ENCODE peak calls at places on chromosomes 1 and 21, in nine cellular contexts. One of them, this sample, is unnamed.
A peak's percentile ranks its signal among the peaks of the same experiment; 100 is the strongest.

GRCh38 chr1:102661481-102661880 is 446.8 kb downstream of the COL11A1 start:
- DNase-seq in OCI-LY7: no peak
- DNase-seq in IMR-90: no peak
- DNase-seq in psoas muscle: no peak
- DNase-seq in lung: no peak
- DNase-seq in WERI-Rb-1: no peak
- DNase-seq in fibroblast of the aortic adventitia: no peak
- DNase-seq in suprapubic skin: no peak
- DNase-seq in dorsolateral prefrontal cortex: no peak
- DNase-seq in this sample: no peak

GRCh38 chr1:54314691-54315455 is 91.3 kb downstream of the SSBP3 start:
- DNase-seq in OCI-LY7: no peak
- DNase-seq in IMR-90: no peak
- DNase-seq in psoas muscle: peak; percentile 50
- DNase-seq in lung: peak; percentile 58
- DNase-seq in WERI-Rb-1: peak; percentile 87
- DNase-seq in fibroblast of the aortic adventitia: no peak
- DNase-seq in suprapubic skin: no peak
- DNase-seq in dorsolateral prefrontal cortex: peak; percentile 53
- DNase-seq in this sample: no peak

GRCh38 chr1:19643602-19644419 is at the start of gene NBL1:
- DNase-seq in OCI-LY7: no peak
- DNase-seq in IMR-90: peak; percentile 54
- DNase-seq in psoas muscle: peak; percentile 80
- DNase-seq in lung: no peak
- DNase-seq in WERI-Rb-1: peak; percentile 62
- DNase-seq in fibroblast of the aortic adventitia: peak; percentile 64
- DNase-seq in suprapubic skin: no peak
- DNase-seq in dorsolateral prefrontal cortex: peak; percentile 55
- DNase-seq in this sample: peak; percentile 63

GRCh38 chr21:15809818-15810217 is 80.0 kb downstream of the USP25 start:
- DNase-seq in OCI-LY7: no peak
- DNase-seq in IMR-90: peak; percentile 78
- DNase-seq in psoas muscle: peak; percentile 57
- DNase-seq in lung: no peak
- DNase-seq in WERI-Rb-1: no peak
- DNase-seq in fibroblast of the aortic adventitia: peak; percentile 8
- DNase-seq in suprapubic skin: no peak
- DNase-seq in dorsolateral prefrontal cortex: no peak
- DNase-seq in this sample: no peak

GRCh38 chr1:157580179-157580827 is 17.6 kb downstream of the FCRL4 start:
- DNase-seq in OCI-LY7: peak; percentile 86
- DNase-seq in IMR-90: peak; percentile 57
- DNase-seq in psoas muscle: no peak
- DNase-seq in lung: peak; percentile 35
- DNase-seq in WERI-Rb-1: peak; percentile 76
- DNase-seq in fibroblast of the aortic adventitia: peak; percentile 69
- DNase-seq in suprapubic skin: no peak
- DNase-seq in dorsolateral prefrontal cortex: peak; percentile 6
- DNase-seq in this sample: peak; percentile 53

GRCh38 chr1:226881515-226882185 is 11.2 kb downstream of the PSEN2 start:
- DNase-seq in OCI-LY7: no peak
- DNase-seq in IMR-90: no peak
- DNase-seq in psoas muscle: no peak
- DNase-seq in lung: no peak
- DNase-seq in WERI-Rb-1: no peak
- DNase-seq in fibroblast of the aortic adventitia: no peak
- DNase-seq in suprapubic skin: no peak
- DNase-seq in dorsolateral prefrontal cortex: no peak
- DNase-seq in this sample: no peak

GRCh38 chr1:182120411-182121258 is 59.1 kb upstream of the ZNF648 start:
- DNase-seq in OCI-LY7: no peak
- DNase-seq in IMR-90: no peak
- DNase-seq in psoas muscle: no peak
- DNase-seq in lung: peak; percentile 36
- DNase-seq in WERI-Rb-1: no peak
- DNase-seq in fibroblast of the aortic adventitia: no peak
- DNase-seq in suprapubic skin: no peak
- DNase-seq in dorsolateral prefrontal cortex: peak; percentile 48
- DNase-seq in this sample: peak; percentile 22

GRCh38 chr21:46184625-46185555 is 631 bp upstream of the SPATC1L start:
- DNase-seq in OCI-LY7: peak; percentile 52
- DNase-seq in IMR-90: peak; percentile 75
- DNase-seq in psoas muscle: peak; percentile 89
- DNase-seq in lung: peak; percentile 84
- DNase-seq in WERI-Rb-1: peak; percentile 95
- DNase-seq in fibroblast of the aortic adventitia: peak; percentile 90
- DNase-seq in suprapubic skin: peak; percentile 93
- DNase-seq in dorsolateral prefrontal cortex: peak; percentile 73
- DNase-seq in this sample: peak; percentile 85

GRCh38 chr1:116664366-116664983 is 3.1 kb downstream of the IGSF3 start:
- DNase-seq in OCI-LY7: no peak
- DNase-seq in IMR-90: no peak
- DNase-seq in psoas muscle: no peak
- DNase-seq in lung: no peak
- DNase-seq in WERI-Rb-1: no peak
- DNase-seq in fibroblast of the aortic adventitia: no peak
- DNase-seq in suprapubic skin: no peak
- DNase-seq in dorsolateral prefrontal cortex: no peak
- DNase-seq in this sample: no peak

DNA sequence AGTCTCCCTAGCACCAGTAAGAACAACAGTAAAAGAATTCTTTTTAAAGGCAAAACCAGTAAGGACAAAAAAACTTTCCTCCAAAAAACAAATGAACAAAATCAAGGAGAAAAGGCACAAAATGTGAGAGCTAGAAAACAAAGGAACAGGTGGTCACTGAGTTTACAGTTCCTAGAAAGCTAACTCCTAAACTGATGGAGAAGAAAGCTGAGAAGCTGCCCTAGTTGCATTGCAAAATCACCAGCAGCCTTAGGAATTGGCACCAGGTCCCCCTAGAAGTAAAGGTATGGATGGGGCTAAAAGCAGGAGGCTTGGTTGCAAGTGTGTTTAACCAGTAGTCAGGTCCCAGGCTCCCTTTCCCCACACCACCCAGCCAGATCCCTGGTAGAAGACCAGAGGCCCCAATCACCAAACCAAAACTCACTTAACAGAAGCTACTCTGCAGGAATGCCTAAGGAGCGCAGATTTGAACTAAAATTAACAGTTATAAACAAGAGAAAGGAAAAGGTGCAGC is 47.6 kb downstream of the RAB3GAP2 start:
- DNase-seq in OCI-LY7: no peak
- DNase-seq in IMR-90: no peak
- DNase-seq in psoas muscle: no peak
- DNase-seq in lung: no peak
- DNase-seq in WERI-Rb-1: no peak
- DNase-seq in fibroblast of the aortic adventitia: no peak
- DNase-seq in suprapubic skin: no peak
- DNase-seq in dorsolateral prefrontal cortex: no peak
- DNase-seq in this sample: no peak
- H3K4me3 ChIP-seq in OCI-LY7: no peak overlapping the region
- H3K4me3 ChIP-seq in IMR-90: no peak overlapping the region
- H3K4me3 ChIP-seq in psoas muscle: no peak overlapping the region
- H3K4me3 ChIP-seq in lung: no peak overlapping the region
- H3K4me3 ChIP-seq in WERI-Rb-1: no peak overlapping the region
- H3K4me3 ChIP-seq in fibroblast of the aortic adventitia: no peak overlapping the region
- H3K4me3 ChIP-seq in suprapubic skin: no peak overlapping the region
- H3K4me3 ChIP-seq in dorsolateral prefrontal cortex: no peak overlapping the region
- H3K4me3 ChIP-seq in this sample: no peak overlapping the region

GRCh38 chr1:46691997-46692790 is 20.5 kb downstream of the TEX38 start:
- DNase-seq in OCI-LY7: no peak
- DNase-seq in IMR-90: peak; percentile 38
- DNase-seq in psoas muscle: no peak
- DNase-seq in lung: no peak
- DNase-seq in WERI-Rb-1: no peak
- DNase-seq in fibroblast of the aortic adventitia: peak; percentile 42
- DNase-seq in suprapubic skin: no peak
- DNase-seq in dorsolateral prefrontal cortex: peak; percentile 52
- DNase-seq in this sample: peak; percentile 36
- TF ChIP-seq CTCF in OCI-LY7: no peak
- TF ChIP-seq CTCF in IMR-90: peak; percentile 38
- TF ChIP-seq CTCF in psoas muscle: no peak
- TF ChIP-seq CTCF in lung: no peak
- TF ChIP-seq CTCF in WERI-Rb-1: no peak
- TF ChIP-seq CTCF in fibroblast of the aortic adventitia: peak; percentile 27
- TF ChIP-seq CTCF in suprapubic skin: no peak
- TF ChIP-seq CTCF in dorsolateral prefrontal cortex: no peak
- TF ChIP-seq CTCF in this sample: peak; percentile 26

GRCh38 chr1:9780554-9781110 is 43.1 kb downstream of the CLSTN1 start:
- DNase-seq in OCI-LY7: no peak
- DNase-seq in IMR-90: no peak
- DNase-seq in psoas muscle: no peak
- DNase-seq in lung: no peak
- DNase-seq in WERI-Rb-1: no peak
- DNase-seq in fibroblast of the aortic adventitia: no peak
- DNase-seq in suprapubic skin: no peak
- DNase-seq in dorsolateral prefrontal cortex: peak; percentile 77
- DNase-seq in this sample: no peak

GRCh38 chr1:9782116-9782751 is 41.5 kb downstream of the CLSTN1 start:
- DNase-seq in OCI-LY7: no peak
- DNase-seq in IMR-90: no peak
- DNase-seq in psoas muscle: no peak
- DNase-seq in lung: no peak
- DNase-seq in WERI-Rb-1: no peak
- DNase-seq in fibroblast of the aortic adventitia: no peak
- DNase-seq in suprapubic skin: no peak
- DNase-seq in dorsolateral prefrontal cortex: no peak
- DNase-seq in this sample: no peak

GRCh38 chr1:9774744-9775679 is 48.8 kb downstream of the CLSTN1 start:
- DNase-seq in OCI-LY7: no peak
- DNase-seq in IMR-90: no peak
- DNase-seq in psoas muscle: no peak
- DNase-seq in lung: no peak
- DNase-seq in WERI-Rb-1: no peak
- DNase-seq in fibroblast of the aortic adventitia: no peak
- DNase-seq in suprapubic skin: no peak
- DNase-seq in dorsolateral prefrontal cortex: no peak
- DNase-seq in this sample: no peak

GRCh38 chr1:9778905-9779304 is 44.9 kb downstream of the CLSTN1 start:
- DNase-seq in OCI-LY7: no peak
- DNase-seq in IMR-90: no peak
- DNase-seq in psoas muscle: no peak
- DNase-seq in lung: no peak
- DNase-seq in WERI-Rb-1: no peak
- DNase-seq in fibroblast of the aortic adventitia: no peak
- DNase-seq in suprapubic skin: no peak
- DNase-seq in dorsolateral prefrontal cortex: peak; percentile 35
- DNase-seq in this sample: no peak

GRCh38 chr1:9776685-9777084 is 47.1 kb downstream of the CLSTN1 start:
- DNase-seq in OCI-LY7: no peak
- DNase-seq in IMR-90: no peak
- DNase-seq in psoas muscle: no peak
- DNase-seq in lung: no peak
- DNase-seq in WERI-Rb-1: no peak
- DNase-seq in fibroblast of the aortic adventitia: no peak
- DNase-seq in suprapubic skin: no peak
- DNase-seq in dorsolateral prefrontal cortex: no peak
- DNase-seq in this sample: no peak
- H3K4me3 ChIP-seq in OCI-LY7: no peak overlapping the region
- H3K4me3 ChIP-seq in IMR-90: no peak overlapping the region
- H3K4me3 ChIP-seq in psoas muscle: no peak overlapping the region
- H3K4me3 ChIP-seq in lung: no peak overlapping the region
- H3K4me3 ChIP-seq in WERI-Rb-1: no peak overlapping the region
- H3K4me3 ChIP-seq in fibroblast of the aortic adventitia: no peak overlapping the region
- H3K4me3 ChIP-seq in suprapubic skin: no peak overlapping the region
- H3K4me3 ChIP-seq in dorsolateral prefrontal cortex: no peak overlapping the region
- H3K4me3 ChIP-seq in this sample: no peak overlapping the region

GRCh38 chr1:99768525-99769382 is 2.3 kb upstream of the FRRS1 start:
- DNase-seq in OCI-LY7: no peak
- DNase-seq in IMR-90: peak; percentile 58
- DNase-seq in psoas muscle: no peak
- DNase-seq in lung: no peak
- DNase-seq in WERI-Rb-1: no peak
- DNase-seq in fibroblast of the aortic adventitia: peak; percentile 80
- DNase-seq in suprapubic skin: no peak
- DNase-seq in dorsolateral prefrontal cortex: no peak
- DNase-seq in this sample: no peak

GRCh38 chr1:99764909-99765308 is 1.5 kb downstream of the FRRS1 start:
- DNase-seq in OCI-LY7: no peak
- DNase-seq in IMR-90: no peak
- DNase-seq in psoas muscle: no peak
- DNase-seq in lung: no peak
- DNase-seq in WERI-Rb-1: no peak
- DNase-seq in fibroblast of the aortic adventitia: no peak
- DNase-seq in suprapubic skin: no peak
- DNase-seq in dorsolateral prefrontal cortex: no peak
- DNase-seq in this sample: no peak

GRCh38 chr1:99767996-99768524 is 1.6 kb upstream of the FRRS1 start:
- DNase-seq in OCI-LY7: no peak
- DNase-seq in IMR-90: no peak
- DNase-seq in psoas muscle: no peak
- DNase-seq in lung: no peak
- DNase-seq in WERI-Rb-1: no peak
- DNase-seq in fibroblast of the aortic adventitia: peak; percentile 69
- DNase-seq in suprapubic skin: no peak
- DNase-seq in dorsolateral prefrontal cortex: no peak
- DNase-seq in this sample: no peak

GRCh38 chr1:99764439-99764838 is 2.0 kb downstream of the FRRS1 start:
- DNase-seq in OCI-LY7: no peak
- DNase-seq in IMR-90: no peak
- DNase-seq in psoas muscle: no peak
- DNase-seq in lung: no peak
- DNase-seq in WERI-Rb-1: no peak
- DNase-seq in fibroblast of the aortic adventitia: no peak
- DNase-seq in suprapubic skin: no peak
- DNase-seq in dorsolateral prefrontal cortex: no peak
- DNase-seq in this sample: no peak

DNA sequence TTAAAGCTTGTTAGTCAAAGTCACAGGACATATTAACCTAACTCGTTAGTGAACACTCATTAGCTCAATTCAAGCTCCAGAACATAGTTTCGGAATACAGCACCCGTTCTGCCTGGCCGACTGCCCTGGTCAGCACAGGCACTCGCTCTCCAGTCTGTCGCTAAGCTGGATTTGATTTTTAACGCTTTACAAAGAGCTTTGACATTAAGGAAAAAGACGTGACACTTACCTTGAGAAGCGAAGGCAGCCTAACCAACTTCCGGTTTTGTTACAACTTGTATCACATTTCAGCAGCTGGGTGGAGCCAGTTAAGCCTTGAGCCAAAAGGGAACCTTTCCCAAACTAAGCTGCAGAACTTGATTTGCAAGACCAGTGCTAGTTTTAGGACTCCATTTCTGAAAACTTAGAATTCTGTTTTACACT is at the start of gene FRRS1:
- DNase-seq in OCI-LY7: peak; percentile 91
- DNase-seq in IMR-90: peak; percentile 64
- DNase-seq in psoas muscle: peak; percentile 59
- DNase-seq in lung: peak; percentile 83
- DNase-seq in WERI-Rb-1: peak; percentile 61
- DNase-seq in fibroblast of the aortic adventitia: peak; percentile 82
- DNase-seq in suprapubic skin: no peak
- DNase-seq in dorsolateral prefrontal cortex: no peak
- DNase-seq in this sample: peak; percentile 53
- TF ChIP-seq CTCF in OCI-LY7: no peak
- TF ChIP-seq CTCF in IMR-90: no peak
- TF ChIP-seq CTCF in psoas muscle: no peak
- TF ChIP-seq CTCF in lung: no peak
- TF ChIP-seq CTCF in WERI-Rb-1: no peak
- TF ChIP-seq CTCF in fibroblast of the aortic adventitia: peak; percentile 1
- TF ChIP-seq CTCF in suprapubic skin: no peak
- TF ChIP-seq CTCF in dorsolateral prefrontal cortex: no peak
- TF ChIP-seq CTCF in this sample: no peak

This sample was measured in AG10803.